ENCODE peak calls at places on chromosomes 1 and 21, in five cellular contexts. D is T-helper 2 cell; N is stimulated activated CD4-positive, alpha-beta T cell treated with anti-CD3 and anti-CD28 coated beads, Interleukin-2, amount 100 ng/mL, for 48 hours; B is activated T-cell treated with anti-CD3 and anti-CD28 coated beads for 1 hour; G is kidney glomerular epithelial cell. Z is an unnamed sample.

GRCh38 chr1:11740258-11741192 is 4.6 kb downstream of the AGTRAP start:
- DNase-seq in D (no peak), N (no peak), B (no peak), G (no peak), Z (no peak)

GRCh38 chr1:121516279-121516967 is 331.6 kb downstream of the SRGAP2C start:
- DNase-seq in D (peak), N (no peak), B (no peak), G (no peak), Z (no peak)

GRCh38 chr1:187763465-187763864 is 934.7 kb downstream of the PLA2G4A start:
- DNase-seq in D (no peak), N (no peak), B (no peak), G (no peak), Z (no peak)

GRCh38 chr1:42319871-42320484 is 15.1 kb downstream of the FOXJ3 start:
- DNase-seq in D (peak), N (no peak), B (peak), G (no peak), Z (no peak)

GRCh38 chr1:214895226-214895625 is 187.3 kb upstream of the KCNK2 start:
- DNase-seq in D (no peak), N (no peak), B (no peak), G (no peak), Z (no peak)

GRCh38 chr21:41776778-41777177 is 9.9 kb upstream of the RIPK4 start:
- DNase-seq in D (no peak), N (no peak), B (no peak), G (no peak), Z (no peak)

GRCh38 chr21:42630626-42631025 is 22.8 kb upstream of the PDE9A start:
- DNase-seq in D (no peak), N (no peak), B (no peak), G (no peak), Z (no peak)

GRCh38 chr1:219329606-219330005 is 155.9 kb downstream of the LYPLAL1 start:
- DNase-seq in D (no peak), N (no peak), B (no peak), G (peak), Z (no peak)

GRCh38 chr1:234942869-234943501 is 185.7 kb downstream of the TOMM20 start:
- DNase-seq in D (no peak), N (no peak), B (no peak), G (no peak), Z (no peak)

GRCh38 chr1:236685917-236686814 is at the start of gene ACTN2:
- DNase-seq in D (peak), N (peak), B (peak), G (no peak), Z (peak)

GRCh38 chr1:76862447-76862846 is 4.8 kb upstream of the ST6GALNAC5 start:
- DNase-seq in D (no peak), N (no peak), B (no peak), G (peak), Z (no peak)

GRCh38 chr1:219927956-219928790 is at the start of gene SLC30A10:
- DNase-seq in D (no peak), N (peak), B (no peak), G (no peak), Z (peak)

GRCh38 chr1:157370698-157371097 is 181.6 kb downstream of the FCRL5 start:
- DNase-seq in D (no peak), N (no peak), B (no peak), G (no peak), Z (no peak)

GRCh38 chr1:10863916-10864315 is 67.5 kb upstream of the CASZ1 start:
- DNase-seq in D (no peak), N (no peak), B (no peak), G (no peak), Z (no peak)

GRCh38 chr1:29669488-29669871 is 433.2 kb downstream of the PTPRU start:
- DNase-seq in D (no peak), N (no peak), B (no peak), G (no peak), Z (no peak)

GRCh38 chr21:41506526-41507520 is 1.1 kb downstream of the TMPRSS2 start:
- DNase-seq in D (no peak), N (no peak), B (no peak), G (no peak), Z (no peak)

GRCh38 chr1:58768971-58769808 is 14.7 kb downstream of the JUN start:
- DNase-seq in D (peak), N (peak), B (peak), G (peak), Z (peak)

GRCh38 chr21:42107881-42108553 is 36.9 kb downstream of the UMODL1 start:
- DNase-seq in D (peak), N (peak), B (peak), G (peak), Z (peak)

GRCh38 chr1:110018396-110018795 is 16.0 kb upstream of the STRIP1 start:
- DNase-seq in D (no peak), N (no peak), B (no peak), G (no peak), Z (no peak)

Z was measured in germinal center.